ENCODE peak calls at places on chromosome 18, in four cellular contexts. D, G, L and V are unnamed samples.

GRCh38 chr18:32707153-32707552 is 65.7 kb downstream of the KLHL14 start:
- DNase-seq in D (no peak), G (peak), L (no peak), V (no peak)

GRCh38 chr18:24913507-24914147 is 438.3 kb downstream of the ZNF521 start:
- DNase-seq in D (no peak), G (no peak), L (no peak), V (no peak)

GRCh38 chr18:75727479-75727878 is 300.0 kb upstream of the SMIM21 start:
- DNase-seq in D (no peak), G (peak), L (peak), V (peak)

GRCh38 chr18:80193701-80194100 is 53.6 kb downstream of the PARD6G start:
- DNase-seq in D (no peak), G (no peak), L (no peak), V (no peak)

GRCh38 chr18:57029761-57030160 is 117.1 kb upstream of the BOD1L2 start:
- DNase-seq in D (no peak), G (no peak), L (no peak), V (no peak)

GRCh38 chr18:24659837-24660720 is 199.6 kb downstream of the HRH4 start:
- DNase-seq in D (no peak), G (peak), L (no peak), V (no peak)

GRCh38 chr18:59660976-59661743 is 36.1 kb downstream of the CCBE1 start:
- DNase-seq in D (peak), G (no peak), L (no peak), V (peak)

GRCh38 chr18:74898965-74899364 is 301.3 kb downstream of the ZNF407 start:
- DNase-seq in D (no peak), G (no peak), L (no peak), V (peak)

GRCh38 chr18:5395860-5396448 is 100.4 kb upstream of the ZBTB14 start:
- DNase-seq in D (no peak), G (no peak), L (no peak), V (no peak)

GRCh38 chr18:52435301-52435700 is 95.3 kb downstream of the DCC start:
- DNase-seq in D (no peak), G (no peak), L (no peak), V (no peak)

GRCh38 chr18:63444567-63444966 is 22.3 kb upstream of the VPS4B start:
- DNase-seq in D (no peak), G (no peak), L (no peak), V (no peak)

GRCh38 chr18:2909431-2910140 is 62.8 kb downstream of the EMILIN2 start:
- DNase-seq in D (no peak), G (no peak), L (no peak), V (no peak)

GRCh38 chr18:77407733-77408132 is 158.1 kb downstream of the GALR1 start:
- DNase-seq in D (no peak), G (no peak), L (no peak), V (no peak)

GRCh38 chr18:1806884-1807615 is 764.3 kb downstream of the METTL4 start:
- DNase-seq in D (no peak), G (no peak), L (no peak), V (no peak)

GRCh38 chr18:61892683-61893303 is at the start of gene RNF152:
- DNase-seq in D (no peak), G (no peak), L (no peak), V (no peak)

GRCh38 chr18:904135-905090 is at the start of gene ADCYAP1:
- DNase-seq in D (no peak), G (no peak), L (no peak), V (no peak)

GRCh38 chr18:43061318-43061717 is 54.2 kb downstream of the RIT2 start:
- DNase-seq in D (no peak), G (no peak), L (no peak), V (no peak)
- H2AFZ ChIP-seq in D (no peak), G (no peak), L (no peak), V (no peak)

DNA sequence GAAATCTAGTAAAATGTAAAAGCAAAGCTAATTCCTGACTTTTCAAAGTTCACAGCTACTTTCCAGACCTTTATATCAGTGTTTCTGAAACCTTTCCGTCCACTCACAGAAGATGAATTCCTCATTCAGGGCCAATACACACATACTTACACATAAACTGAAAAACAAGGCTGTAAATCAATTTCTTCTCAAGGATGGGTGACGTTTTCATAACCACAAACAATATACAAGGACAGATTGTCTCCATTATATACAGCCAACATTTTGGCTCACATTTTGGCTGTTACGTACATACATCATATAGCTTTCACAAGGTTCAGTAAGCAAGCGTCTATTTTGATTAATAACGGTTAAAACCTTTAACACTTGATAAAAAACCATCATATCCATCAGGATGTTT is 1.4 kb downstream of the RPRD1A start:
- DNase-seq in D (no peak), G (no peak), L (no peak), V (peak)
- TF ChIP-seq CTCF in D (no peak), G (no peak), L (no peak), V (no peak)

GRCh38 chr18:67363694-67364093 is 152.8 kb downstream of the DSEL start:
- DNase-seq in D (no peak), G (no peak), L (no peak), V (no peak)

GRCh38 chr18:67362906-67363305 is 153.6 kb downstream of the DSEL start:
- DNase-seq in D (no peak), G (no peak), L (no peak), V (no peak)

GRCh38 chr18:67358947-67359346 is 157.6 kb downstream of the DSEL start:
- DNase-seq in D (no peak), G (no peak), L (no peak), V (no peak)

GRCh38 chr18:67354692-67355091 is 161.8 kb downstream of the DSEL start:
- DNase-seq in D (no peak), G (no peak), L (no peak), V (no peak)

GRCh38 chr18:67359868-67360838 is 156.4 kb downstream of the DSEL start:
- DNase-seq in D (peak), G (no peak), L (no peak), V (peak)
- H3K4me3 ChIP-seq in D (no peak), G (no peak), L (no peak), V (peak)

DNA sequence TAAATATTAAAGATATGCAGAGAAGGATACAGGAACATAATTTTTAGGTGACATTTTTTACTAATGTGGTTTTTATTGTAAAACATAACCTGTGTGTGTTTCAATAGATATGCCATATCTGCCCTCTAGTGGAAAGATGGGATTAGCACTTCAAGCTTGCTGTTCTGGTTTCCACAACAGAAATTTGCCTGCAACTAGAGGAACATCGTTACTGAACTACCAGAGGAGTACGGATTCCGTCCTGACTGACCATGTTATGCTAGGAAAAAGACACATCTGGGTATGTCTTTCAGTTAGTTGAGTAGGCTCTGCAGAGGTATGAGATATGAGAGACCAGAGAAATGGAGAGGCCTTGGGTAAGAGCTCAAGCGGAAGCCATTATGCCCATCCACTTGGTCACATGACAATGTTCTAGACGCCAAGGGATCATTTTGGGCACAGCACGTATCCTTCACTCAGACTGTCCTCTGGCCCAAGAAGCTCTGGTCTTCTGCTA is 104.9 kb downstream of the MBD2 start:
- DNase-seq in D (no peak), G (peak), L (peak), V (peak)
- H2AFZ ChIP-seq in D (peak), G (peak), L (peak), V (peak)

DNA sequence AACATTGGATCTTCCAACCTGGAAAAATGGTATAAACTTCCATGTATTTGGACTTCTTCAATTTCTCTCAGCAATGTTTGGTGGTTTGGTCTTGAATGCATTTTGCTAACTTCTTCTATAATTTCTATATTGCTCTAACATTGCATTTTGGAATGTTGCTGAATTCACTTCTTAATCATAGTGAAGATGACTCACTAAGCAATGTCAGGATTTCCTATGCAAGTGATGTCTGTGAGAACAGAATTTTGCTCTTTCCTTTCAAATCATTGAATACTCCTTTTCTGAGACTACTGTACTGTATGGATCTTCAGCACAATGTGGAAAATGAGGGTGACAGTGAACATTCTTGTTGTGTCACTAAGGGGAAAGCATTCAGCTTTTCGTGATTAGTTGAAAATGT is 28.9 kb upstream of the CDH19 start:
- DNase-seq in D (no peak), G (no peak), L (no peak), V (peak)
- TF ChIP-seq CTCF in D (no peak), G (no peak), L (no peak), V (no peak)

DNA sequence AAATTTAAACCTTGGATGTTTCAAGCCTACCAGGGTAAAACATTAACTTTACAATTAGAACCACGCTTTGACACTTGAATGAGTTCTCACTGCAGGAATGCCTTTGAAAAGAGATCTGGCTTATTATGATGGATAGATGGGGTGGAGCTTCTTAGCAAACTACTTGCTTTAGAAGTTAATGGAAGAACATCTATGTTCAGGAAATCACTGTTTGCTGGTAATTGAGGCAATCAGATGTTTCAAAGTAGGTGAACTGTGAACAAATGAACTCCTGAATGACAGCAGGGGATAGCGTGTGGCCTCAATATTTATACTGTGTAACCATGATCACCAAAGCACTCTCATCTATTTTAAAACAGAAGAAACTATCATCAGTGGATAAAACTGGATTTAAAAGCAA is 383.6 kb downstream of the PIK3C3 start:
- DNase-seq in D (no peak), G (no peak), L (no peak), V (no peak)
- H3K4me3 ChIP-seq in D (no peak), G (no peak), L (no peak), V (no peak)

DNA sequence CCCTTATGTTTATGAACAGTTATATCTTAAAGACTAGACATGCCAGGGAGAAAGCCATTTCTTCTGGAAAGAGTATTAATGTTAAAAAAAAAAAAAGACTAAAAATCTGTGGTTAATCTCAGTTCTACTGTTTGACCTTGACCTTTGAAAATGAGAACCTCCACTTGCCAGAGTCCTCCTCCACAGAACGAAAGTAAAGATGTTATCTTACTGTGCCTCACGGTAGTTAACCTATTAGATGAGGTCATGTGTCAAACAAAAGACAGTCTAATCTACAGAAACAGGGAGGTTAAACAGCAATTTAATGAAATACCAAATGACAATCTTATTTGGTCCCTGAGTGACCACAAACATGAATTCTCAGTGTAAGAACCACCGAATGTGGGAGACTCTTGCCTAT is 51.2 kb downstream of the SLC14A2 start:
- DNase-seq in D (no peak), G (no peak), L (no peak), V (no peak)
- H2AFZ ChIP-seq in D (no peak), G (no peak), L (no peak), V (no peak)

DNA sequence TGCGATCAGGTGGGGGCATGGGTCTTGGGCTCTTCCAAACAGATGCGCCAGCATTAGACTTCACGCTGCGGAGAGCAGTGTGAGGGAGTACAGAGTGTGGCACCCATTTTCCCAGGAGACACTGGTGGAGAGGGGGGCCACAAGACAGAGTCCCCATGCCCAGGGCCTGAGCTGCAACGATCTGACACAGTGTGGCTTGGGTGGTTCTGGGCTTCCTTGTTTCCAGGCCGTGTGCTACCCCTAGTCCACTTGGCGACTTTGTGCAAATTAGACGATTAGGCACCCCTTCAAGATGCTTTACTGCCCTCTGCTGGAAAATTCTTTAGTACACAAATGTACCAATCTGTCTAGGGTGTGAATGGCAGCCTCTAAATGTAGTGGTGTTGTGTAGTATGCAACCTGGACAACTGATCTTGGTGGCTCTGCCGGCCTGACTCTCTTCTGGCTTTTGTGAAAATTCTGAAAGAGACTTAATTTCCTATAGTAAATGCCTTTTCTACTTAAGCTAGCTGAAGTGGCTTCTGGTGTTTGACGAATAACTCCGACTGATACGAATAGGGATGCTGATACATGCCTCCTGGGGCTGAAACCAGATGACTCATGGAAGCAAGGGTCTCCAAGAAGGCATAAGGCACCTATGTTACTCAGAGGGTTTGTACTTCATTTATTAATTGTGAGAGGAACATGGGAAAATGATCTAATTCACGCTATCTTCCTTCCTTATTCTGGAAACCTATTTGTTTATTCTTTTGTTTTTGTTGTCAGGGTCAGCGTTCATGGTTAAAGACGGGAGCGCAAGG is 92.3 kb upstream of the SMAD2 start:
- DNase-seq in D (no peak), G (peak), L (peak), V (peak)
- TF ChIP-seq CTCF in D (peak), G (peak), L (peak), V (peak)